ENCODE peak calls at places on chromosomes 5 and 9, in eight cellular contexts. One of them, this sample, is unnamed.
A peak's percentile ranks its signal among the peaks of the same experiment; 100 is the strongest.

GRCh38 chr5:178895615-178896571 is at the start of gene ZFP2:
- DNase-seq in GM04503: peak; percentile 9
- DNase-seq in renal cortical epithelial cell: peak; percentile 18
- DNase-seq in heart left ventricle: peak; percentile 66
- DNase-seq in CD8-positive, alpha-beta memory T cell: peak; percentile 48
- DNase-seq in ELR: peak; percentile 41
- DNase-seq in aorta: peak; percentile 60
- DNase-seq in RCC 7860: peak; percentile 25
- DNase-seq in this sample: peak; percentile 11

GRCh38 chr5:126939887-126940286 is 90.5 kb downstream of the MARCHF3 start:
- DNase-seq in aorta: no peak
- DNase-seq in RCC 7860: no peak
- DNase-seq in renal cortical epithelial cell: peak; percentile 32
- DNase-seq in GM04503: no peak
- DNase-seq in ELR: peak; percentile 45
- DNase-seq in CD8-positive, alpha-beta memory T cell: no peak
- DNase-seq in heart left ventricle: no peak
- DNase-seq in this sample: no peak

GRCh38 chr5:180352116-180352975 is 790 bp downstream of the GFPT2 start:
- DNase-seq in aorta: no peak
- DNase-seq in CD8-positive, alpha-beta memory T cell: no peak
- DNase-seq in heart left ventricle: no peak
- DNase-seq in renal cortical epithelial cell: peak; percentile 7
- DNase-seq in ELR: no peak
- DNase-seq in RCC 7860: no peak
- DNase-seq in GM04503: no peak
- DNase-seq in this sample: no peak

GRCh38 chr9:121650220-121651013 is 1.0 kb upstream of the DAB2IP start:
- DNase-seq in ELR: peak; percentile 69
- DNase-seq in GM04503: no peak
- DNase-seq in aorta: peak; percentile 58
- DNase-seq in renal cortical epithelial cell: peak; percentile 34
- DNase-seq in heart left ventricle: peak; percentile 77
- DNase-seq in RCC 7860: no peak
- DNase-seq in CD8-positive, alpha-beta memory T cell: no peak
- DNase-seq in this sample: no peak

GRCh38 chr5:132800545-132800944 is 12.6 kb upstream of the SOWAHA start:
- DNase-seq in renal cortical epithelial cell: no peak
- DNase-seq in RCC 7860: no peak
- DNase-seq in aorta: no peak
- DNase-seq in heart left ventricle: no peak
- DNase-seq in GM04503: no peak
- DNase-seq in CD8-positive, alpha-beta memory T cell: no peak
- DNase-seq in ELR: no peak
- DNase-seq in this sample: no peak

GRCh38 chr5:158056426-158056825 is 197.5 kb upstream of the CLINT1 start:
- DNase-seq in ELR: peak; percentile 12
- DNase-seq in GM04503: no peak
- DNase-seq in heart left ventricle: no peak
- DNase-seq in RCC 7860: no peak
- DNase-seq in renal cortical epithelial cell: no peak
- DNase-seq in aorta: no peak
- DNase-seq in CD8-positive, alpha-beta memory T cell: no peak
- DNase-seq in this sample: no peak

GRCh38 chr9:137095664-137096517 is 9.1 kb downstream of the MAN1B1 start:
- DNase-seq in RCC 7860: no peak
- DNase-seq in renal cortical epithelial cell: no peak
- DNase-seq in heart left ventricle: no peak
- DNase-seq in CD8-positive, alpha-beta memory T cell: peak; percentile 92
- DNase-seq in GM04503: no peak
- DNase-seq in ELR: no peak
- DNase-seq in aorta: no peak
- DNase-seq in this sample: no peak

GRCh38 chr5:117133198-117133597 is 558.6 kb upstream of the SEMA6A start:
- DNase-seq in aorta: no peak
- DNase-seq in RCC 7860: no peak
- DNase-seq in ELR: no peak
- DNase-seq in GM04503: no peak
- DNase-seq in CD8-positive, alpha-beta memory T cell: no peak
- DNase-seq in renal cortical epithelial cell: no peak
- DNase-seq in heart left ventricle: no peak
- DNase-seq in this sample: no peak

GRCh38 chr5:38189031-38189632 is 69.2 kb upstream of the EGFLAM start:
- DNase-seq in ELR: no peak
- DNase-seq in heart left ventricle: no peak
- DNase-seq in CD8-positive, alpha-beta memory T cell: no peak
- DNase-seq in RCC 7860: no peak
- DNase-seq in GM04503: no peak
- DNase-seq in renal cortical epithelial cell: no peak
- DNase-seq in aorta: no peak
- DNase-seq in this sample: no peak

GRCh38 chr5:37836173-37837100 is 3.4 kb downstream of the GDNF start:
- DNase-seq in RCC 7860: no peak
- DNase-seq in ELR: peak; percentile 63
- DNase-seq in renal cortical epithelial cell: no peak
- DNase-seq in heart left ventricle: no peak
- DNase-seq in CD8-positive, alpha-beta memory T cell: no peak
- DNase-seq in GM04503: no peak
- DNase-seq in aorta: no peak
- DNase-seq in this sample: no peak

GRCh38 chr9:129109504-129109903 is 1.1 kb downstream of the CRAT start:
- DNase-seq in renal cortical epithelial cell: no peak
- DNase-seq in aorta: no peak
- DNase-seq in CD8-positive, alpha-beta memory T cell: no peak
- DNase-seq in RCC 7860: no peak
- DNase-seq in heart left ventricle: no peak
- DNase-seq in ELR: peak; percentile 69
- DNase-seq in GM04503: no peak
- DNase-seq in this sample: no peak

GRCh38 chr5:126801992-126802294 is 25.0 kb downstream of the LMNB1 start:
- DNase-seq in heart left ventricle: no peak
- DNase-seq in RCC 7860: no peak
- DNase-seq in ELR: peak; percentile 50
- DNase-seq in CD8-positive, alpha-beta memory T cell: no peak
- DNase-seq in renal cortical epithelial cell: peak; percentile 61
- DNase-seq in aorta: no peak
- DNase-seq in GM04503: no peak
- DNase-seq in this sample: no peak

GRCh38 chr5:65672787-65673186 is 48.0 kb downstream of the SHLD3 start:
- DNase-seq in RCC 7860: no peak
- DNase-seq in renal cortical epithelial cell: peak; percentile 34
- DNase-seq in CD8-positive, alpha-beta memory T cell: no peak
- DNase-seq in aorta: no peak
- DNase-seq in ELR: peak; percentile 69
- DNase-seq in GM04503: peak; percentile 23
- DNase-seq in heart left ventricle: no peak
- DNase-seq in this sample: no peak

GRCh38 chr9:127707766-127708165 is 978 bp downstream of the CFAP157 start:
- DNase-seq in aorta: no peak
- DNase-seq in CD8-positive, alpha-beta memory T cell: peak; percentile 73
- DNase-seq in RCC 7860: peak; percentile 31
- DNase-seq in heart left ventricle: no peak
- DNase-seq in ELR: peak; percentile 41
- DNase-seq in GM04503: no peak
- DNase-seq in renal cortical epithelial cell: no peak
- DNase-seq in this sample: no peak

GRCh38 chr5:2158767-2159166 is 276.0 kb upstream of the IRX4 start:
- DNase-seq in aorta: no peak
- DNase-seq in RCC 7860: no peak
- DNase-seq in renal cortical epithelial cell: no peak
- DNase-seq in heart left ventricle: no peak
- DNase-seq in GM04503: no peak
- DNase-seq in CD8-positive, alpha-beta memory T cell: no peak
- DNase-seq in ELR: no peak
- DNase-seq in this sample: no peak

GRCh38 chr5:132070460-132071337 is 2.9 kb upstream of the CSF2 start:
- DNase-seq in ELR: peak; percentile 65
- DNase-seq in CD8-positive, alpha-beta memory T cell: no peak
- DNase-seq in renal cortical epithelial cell: no peak
- DNase-seq in RCC 7860: peak; percentile 59
- DNase-seq in heart left ventricle: no peak
- DNase-seq in GM04503: no peak
- DNase-seq in aorta: no peak
- DNase-seq in this sample: no peak

GRCh38 chr9:93091453-93092081 is 4.5 kb upstream of the CARD19 start:
- DNase-seq in renal cortical epithelial cell: peak; percentile 93
- DNase-seq in GM04503: peak; percentile 58
- DNase-seq in ELR: peak; percentile 91
- DNase-seq in RCC 7860: peak; percentile 50
- DNase-seq in CD8-positive, alpha-beta memory T cell: peak; percentile 55
- DNase-seq in heart left ventricle: peak; percentile 58
- DNase-seq in aorta: peak; percentile 61
- DNase-seq in this sample: no peak

GRCh38 chr5:173326501-173326960 is 1.7 kb downstream of the STC2 start:
- DNase-seq in aorta: no peak
- DNase-seq in heart left ventricle: no peak
- DNase-seq in RCC 7860: peak; percentile 83
- DNase-seq in ELR: peak; percentile 95
- DNase-seq in GM04503: peak; percentile 88
- DNase-seq in CD8-positive, alpha-beta memory T cell: no peak
- DNase-seq in renal cortical epithelial cell: peak; percentile 77
- DNase-seq in this sample: no peak

GRCh38 chr5:26847041-26847736 is 191.2 kb downstream of the CDH9 start:
- DNase-seq in ELR: no peak
- DNase-seq in GM04503: no peak
- DNase-seq in CD8-positive, alpha-beta memory T cell: no peak
- DNase-seq in aorta: no peak
- DNase-seq in RCC 7860: peak; percentile 48
- DNase-seq in renal cortical epithelial cell: no peak
- DNase-seq in heart left ventricle: no peak
- DNase-seq in this sample: no peak

GRCh38 chr5:19855453-19855852 is 132.5 kb downstream of the CDH18 start:
- DNase-seq in CD8-positive, alpha-beta memory T cell: no peak
- DNase-seq in heart left ventricle: no peak
- DNase-seq in ELR: no peak
- DNase-seq in GM04503: no peak
- DNase-seq in RCC 7860: no peak
- DNase-seq in aorta: no peak
- DNase-seq in renal cortical epithelial cell: no peak
- DNase-seq in this sample: no peak

GRCh38 chr5:172892713-172893112 is 58.7 kb downstream of the ERGIC1 start:
- DNase-seq in CD8-positive, alpha-beta memory T cell: no peak
- DNase-seq in GM04503: no peak
- DNase-seq in RCC 7860: no peak
- DNase-seq in aorta: no peak
- DNase-seq in ELR: no peak
- DNase-seq in renal cortical epithelial cell: no peak
- DNase-seq in heart left ventricle: peak; percentile 73
- DNase-seq in this sample: no peak

GRCh38 chr9:111036068-111036789 is 2.0 kb downstream of the LPAR1 start:
- DNase-seq in GM04503: no peak
- DNase-seq in CD8-positive, alpha-beta memory T cell: no peak
- DNase-seq in ELR: peak; percentile 82
- DNase-seq in heart left ventricle: peak; percentile 59
- DNase-seq in aorta: peak; percentile 78
- DNase-seq in renal cortical epithelial cell: no peak
- DNase-seq in RCC 7860: peak; percentile 58
- DNase-seq in this sample: no peak

GRCh38 chr9:106947097-106947496 is 84.1 kb downstream of the ZNF462 start:
- DNase-seq in ELR: peak; percentile 15
- DNase-seq in aorta: no peak
- DNase-seq in RCC 7860: peak; percentile 69
- DNase-seq in GM04503: no peak
- DNase-seq in CD8-positive, alpha-beta memory T cell: no peak
- DNase-seq in renal cortical epithelial cell: peak; percentile 49
- DNase-seq in heart left ventricle: no peak
- DNase-seq in this sample: no peak

GRCh38 chr5:133480866-133481265 is 131.5 kb downstream of the FSTL4 start:
- DNase-seq in renal cortical epithelial cell: no peak
- DNase-seq in RCC 7860: no peak
- DNase-seq in GM04503: no peak
- DNase-seq in ELR: no peak
- DNase-seq in aorta: no peak
- DNase-seq in CD8-positive, alpha-beta memory T cell: no peak
- DNase-seq in heart left ventricle: no peak
- DNase-seq in this sample: no peak

GRCh38 chr9:108104991-108105390 is 615.4 kb upstream of the KLF4 start:
- DNase-seq in CD8-positive, alpha-beta memory T cell: no peak
- DNase-seq in aorta: no peak
- DNase-seq in renal cortical epithelial cell: no peak
- DNase-seq in GM04503: no peak
- DNase-seq in ELR: no peak
- DNase-seq in heart left ventricle: no peak
- DNase-seq in RCC 7860: no peak
- DNase-seq in this sample: no peak

GRCh38 chr5:32299059-32299677 is 13.6 kb downstream of the MTMR12 start:
- DNase-seq in GM04503: no peak
- DNase-seq in renal cortical epithelial cell: no peak
- DNase-seq in heart left ventricle: no peak
- DNase-seq in aorta: no peak
- DNase-seq in ELR: no peak
- DNase-seq in CD8-positive, alpha-beta memory T cell: no peak
- DNase-seq in RCC 7860: no peak
- DNase-seq in this sample: no peak

GRCh38 chr9:81069923-81070322 is 619.4 kb downstream of the TLE1 start:
- DNase-seq in GM04503: no peak
- DNase-seq in heart left ventricle: no peak
- DNase-seq in ELR: no peak
- DNase-seq in renal cortical epithelial cell: no peak
- DNase-seq in CD8-positive, alpha-beta memory T cell: no peak
- DNase-seq in RCC 7860: no peak
- DNase-seq in aorta: no peak
- DNase-seq in this sample: no peak

GRCh38 chr5:1312993-1313833 is 18.3 kb upstream of the TERT start:
- DNase-seq in aorta: peak; percentile 35
- DNase-seq in CD8-positive, alpha-beta memory T cell: peak; percentile 69
- DNase-seq in renal cortical epithelial cell: no peak
- DNase-seq in heart left ventricle: no peak
- DNase-seq in RCC 7860: no peak
- DNase-seq in ELR: peak; percentile 18
- DNase-seq in GM04503: no peak
- DNase-seq in this sample: no peak

GRCh38 chr5:126002222-126002897 is 420.8 kb upstream of the GRAMD2B start:
- DNase-seq in heart left ventricle: peak; percentile 74
- DNase-seq in GM04503: peak; percentile 68
- DNase-seq in RCC 7860: no peak
- DNase-seq in CD8-positive, alpha-beta memory T cell: no peak
- DNase-seq in aorta: peak; percentile 84
- DNase-seq in renal cortical epithelial cell: peak; percentile 96
- DNase-seq in ELR: no peak
- DNase-seq in this sample: no peak

GRCh38 chr5:151086905-151087360 is 6.1 kb upstream of the TNIP1 start:
- DNase-seq in aorta: no peak
- DNase-seq in heart left ventricle: no peak
- DNase-seq in GM04503: no peak
- DNase-seq in renal cortical epithelial cell: no peak
- DNase-seq in CD8-positive, alpha-beta memory T cell: peak; percentile 78
- DNase-seq in RCC 7860: peak; percentile 61
- DNase-seq in ELR: peak; percentile 76
- DNase-seq in this sample: no peak

GRCh38 chr5:172499287-172499686 is 45.0 kb upstream of the SH3PXD2B start:
- DNase-seq in renal cortical epithelial cell: no peak
- DNase-seq in CD8-positive, alpha-beta memory T cell: no peak
- DNase-seq in heart left ventricle: no peak
- DNase-seq in GM04503: no peak
- DNase-seq in RCC 7860: no peak
- DNase-seq in aorta: no peak
- DNase-seq in ELR: no peak
- DNase-seq in this sample: no peak

GRCh38 chr5:98517967-98518366 is 255.5 kb upstream of the RGMB start:
- DNase-seq in renal cortical epithelial cell: no peak
- DNase-seq in ELR: no peak
- DNase-seq in GM04503: no peak
- DNase-seq in aorta: no peak
- DNase-seq in RCC 7860: no peak
- DNase-seq in heart left ventricle: no peak
- DNase-seq in CD8-positive, alpha-beta memory T cell: no peak
- DNase-seq in this sample: no peak

GRCh38 chr9:116156621-116157314 is 3.2 kb downstream of the PAPPA start:
- DNase-seq in CD8-positive, alpha-beta memory T cell: no peak
- DNase-seq in RCC 7860: no peak
- DNase-seq in heart left ventricle: peak; percentile 90
- DNase-seq in ELR: peak; percentile 73
- DNase-seq in aorta: peak; percentile 74
- DNase-seq in GM04503: no peak
- DNase-seq in renal cortical epithelial cell: peak; percentile 74
- DNase-seq in this sample: no peak

GRCh38 chr5:150082889-150083288 is 3.5 kb downstream of the CSF1R start:
- DNase-seq in GM04503: no peak
- DNase-seq in RCC 7860: no peak
- DNase-seq in heart left ventricle: no peak
- DNase-seq in ELR: no peak
- DNase-seq in CD8-positive, alpha-beta memory T cell: no peak
- DNase-seq in renal cortical epithelial cell: no peak
- DNase-seq in aorta: no peak
- DNase-seq in this sample: no peak

This sample was measured in pulmonary artery endothelial cell.